ENCODE peak calls at places on chromosomes 13 and 19, in nine cellular contexts. Y is heart left ventricle; N is CD8-positive, alpha-beta T cell; R is psoas muscle; F is suprapubic skin; H is HCT116; L is ascending aorta; O is left lung; A is H9. U is an unnamed sample. For H3K9me3 and H3K27me3, the result is how much of the 10 kb centered on the place peaks cover.

GRCh38 chr19:10662384-10663251 is 8.5 kb downstream of the ILF3 start:
- DNase-seq in A (no peak), F (no peak), H (no peak), L (no peak), N (no peak), R (no peak), Y (no peak), O (no peak), U (no peak)

GRCh38 chr19:18761531-18762110 is 29.5 kb downstream of the COMP start:
- DNase-seq in L (no peak), H (no peak), Y (no peak), N (no peak), F (no peak), O (no peak), R (no peak), A (no peak), U (no peak)

GRCh38 chr13:56347014-56347413 is 793.7 kb upstream of the PRR20A start:
- DNase-seq in F (no peak), Y (no peak), H (no peak), N (no peak), O (no peak), R (no peak), L (no peak), A (no peak), U (no peak)

GRCh38 chr19:18608805-18609716 is 2.5 kb upstream of the CRLF1 start:
- DNase-seq in R (no peak), A (no peak), Y (no peak), L (no peak), H (no peak), O (no peak), N (no peak), F (no peak), U (no peak)

GRCh38 chr19:56217039-56217949 is 15.2 kb downstream of the ZSCAN5C start:
- DNase-seq in L (no peak), F (no peak), Y (peak), H (no peak), O (no peak), A (peak), N (no peak), R (no peak), U (no peak)

GRCh38 chr13:97224544-97225324 is 2.6 kb downstream of the MBNL2 start:
- DNase-seq in Y (peak), R (no peak), L (no peak), N (no peak), H (no peak), F (no peak), A (no peak), O (no peak), U (no peak)

GRCh38 chr13:74930402-74931165 is 551.4 kb downstream of the TBC1D4 start:
- DNase-seq in L (no peak), N (no peak), A (no peak), Y (no peak), H (no peak), R (no peak), O (no peak), F (no peak), U (no peak)

GRCh38 chr13:79675931-79676658 is 195.1 kb downstream of the NDFIP2 start:
- DNase-seq in O (no peak), N (no peak), F (no peak), A (no peak), H (no peak), R (no peak), Y (no peak), L (no peak), U (no peak)

GRCh38 chr19:49361438-49362047 is 673 bp downstream of the TEAD2 start:
- DNase-seq in O (peak), F (peak), H (peak), R (peak), N (no peak), A (peak), Y (peak), L (peak), U (no peak)

GRCh38 chr19:39325778-39326680 is 5.4 kb upstream of the LRFN1 start:
- DNase-seq in A (peak), L (no peak), H (peak), Y (no peak), R (no peak), F (no peak), O (no peak), N (no peak), U (no peak)

GRCh38 chr13:39599842-39600241 is 3.2 kb downstream of the LHFPL6 start:
- DNase-seq in A (no peak), H (no peak), R (no peak), N (no peak), F (no peak), Y (no peak), O (no peak), L (no peak), U (no peak)

DNA sequence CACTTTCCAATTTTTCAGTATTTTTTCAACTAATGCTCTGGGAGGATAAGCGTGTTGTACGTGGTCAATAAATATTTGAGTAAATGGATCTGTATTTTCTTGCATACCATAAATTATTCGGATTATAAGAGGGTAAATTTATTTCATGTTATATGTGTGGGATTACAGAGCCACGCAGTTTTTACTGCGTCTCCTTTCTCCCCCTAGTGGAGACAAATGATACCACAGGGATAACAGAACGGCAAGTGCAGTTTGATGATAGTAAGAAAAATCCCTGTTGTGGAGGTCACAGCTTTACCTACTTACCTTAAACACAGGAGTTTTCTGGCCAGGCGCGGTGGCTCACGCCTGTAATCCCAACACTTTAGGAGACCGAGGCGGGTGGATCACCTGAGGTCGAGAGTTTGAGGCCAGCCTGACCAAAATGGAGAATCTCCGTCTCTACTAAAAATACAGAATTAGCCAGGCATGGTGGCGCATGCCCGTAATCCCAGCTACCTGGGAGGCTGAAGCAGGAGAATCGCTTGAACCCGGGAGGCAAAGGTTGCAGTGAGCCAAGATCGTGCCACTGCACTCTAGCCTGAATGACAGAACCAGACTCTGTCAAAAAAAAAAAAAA is 16.8 kb downstream of the MBD3L2B start:
- DNase-seq in Y (no peak), L (no peak), O (no peak), N (no peak), R (no peak), A (no peak), F (no peak), H (peak), U (no peak)
- TF ChIP-seq CTCF in Y (peak), L (no peak), O (peak), N (peak), R (peak), A (peak), F (no peak), H (peak), U (no peak)

DNA sequence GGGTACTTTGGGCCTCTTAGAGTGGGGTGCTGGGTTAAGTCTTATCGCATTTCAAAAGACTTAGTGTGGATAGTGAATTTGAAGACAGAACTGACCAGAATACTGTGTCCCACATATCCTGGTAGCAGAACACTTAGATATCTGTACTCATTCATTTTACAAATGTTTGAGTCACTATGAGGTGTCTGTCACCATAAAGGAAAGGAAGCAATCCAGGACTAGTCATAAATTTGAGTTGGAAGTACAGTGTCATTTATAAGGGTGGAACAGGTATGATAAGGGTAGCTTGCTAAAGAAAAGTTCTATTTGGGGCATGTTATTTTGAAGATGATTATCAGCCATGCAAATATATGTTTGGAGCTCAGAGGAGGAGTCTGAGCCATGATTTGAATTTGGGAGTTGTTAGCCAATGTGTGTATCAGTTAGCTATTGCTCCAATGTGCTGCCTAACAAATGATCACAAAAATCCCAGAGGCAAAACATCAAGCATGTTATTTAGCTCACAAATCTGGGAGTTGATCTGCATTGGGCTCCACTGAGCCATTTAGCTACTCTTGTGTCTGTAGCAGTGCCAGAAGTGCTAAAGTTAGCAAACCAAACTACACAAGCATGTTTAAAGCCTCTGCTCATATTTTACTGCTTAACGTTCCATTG is 20.3 kb downstream of the ZNF699 start:
- DNase-seq in F (no peak), R (no peak), H (no peak), Y (no peak), A (no peak), O (no peak), L (no peak), N (no peak), U (no peak)
- H3K9me3 ChIP-seq in F (under half), R (half or more), H (under half), Y (half or more), A (under half), O (under half), L (half or more), N (under half), U (half or more)

GRCh38 chr13:45603338-45603737 is 12.2 kb downstream of the ERICH6B start:
- DNase-seq in H (no peak), N (no peak), Y (no peak), F (no peak), R (no peak), L (no peak), O (no peak), A (no peak), U (no peak)

GRCh38 chr13:45602183-45602582 is 13.4 kb downstream of the ERICH6B start:
- DNase-seq in Y (no peak), H (no peak), F (no peak), N (no peak), A (no peak), O (no peak), L (no peak), R (no peak), U (no peak)

GRCh38 chr13:45604892-45605291 is 10.6 kb downstream of the ERICH6B start:
- DNase-seq in A (peak), L (no peak), N (no peak), H (no peak), O (no peak), F (no peak), R (no peak), Y (no peak), U (no peak)

GRCh38 chr13:45607931-45608330 is 7.6 kb downstream of the ERICH6B start:
- DNase-seq in H (no peak), L (no peak), Y (no peak), N (no peak), R (no peak), F (no peak), O (no peak), A (no peak), U (no peak)
- H3K27me3 ChIP-seq in H (half or more), L (under half), Y (under half), N (under half), R (under half), F (under half), O (under half), A (under half), U (under half)

DNA sequence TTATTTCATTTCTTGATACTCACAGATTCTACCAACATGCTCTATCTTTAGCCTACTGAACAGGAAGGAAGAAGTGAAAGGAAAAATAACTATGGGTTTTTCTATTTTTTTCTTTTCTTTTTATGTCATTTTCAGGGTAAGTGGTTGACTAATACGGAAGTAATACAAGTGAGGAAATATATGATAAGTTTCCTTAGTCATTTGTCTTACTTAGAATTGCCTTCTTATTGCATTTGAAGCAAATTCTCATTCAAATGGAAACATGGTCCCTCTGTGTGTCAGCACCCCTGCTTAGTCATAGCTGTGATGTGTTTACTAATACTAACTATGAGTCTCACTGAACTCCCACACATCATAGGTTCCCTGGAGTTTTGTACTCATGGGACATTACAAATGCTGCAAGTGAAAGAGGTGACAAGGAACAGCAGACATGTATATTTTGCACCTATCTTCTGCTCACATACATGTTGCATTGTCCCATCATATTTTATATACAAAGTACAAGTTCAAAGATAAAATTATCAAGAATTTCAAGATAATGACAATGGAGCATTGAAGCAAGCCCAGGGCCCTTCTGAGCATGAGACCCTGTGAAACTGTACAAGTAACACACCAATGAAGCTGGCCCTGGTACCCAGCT is 60.1 kb downstream of the DCT start:
- DNase-seq in H (no peak), R (no peak), Y (no peak), O (no peak), N (no peak), F (no peak), A (no peak), L (no peak), U (no peak)
- TF ChIP-seq CTCF in H (no peak), R (no peak), Y (no peak), O (no peak), N (no peak), F (no peak), A (no peak), L (no peak), U (no peak)

GRCh38 chr19:12350185-12350889 is 15.1 kb downstream of the ZNF442 start:
- DNase-seq in R (no peak), H (no peak), L (no peak), N (no peak), F (no peak), Y (no peak), A (no peak), O (no peak), U (no peak)
- H3K9me3 ChIP-seq in R (half or more), H (under half), L (half or more), N (under half), F (under half), Y (half or more), A (half or more), O (under half), U (half or more)

DNA sequence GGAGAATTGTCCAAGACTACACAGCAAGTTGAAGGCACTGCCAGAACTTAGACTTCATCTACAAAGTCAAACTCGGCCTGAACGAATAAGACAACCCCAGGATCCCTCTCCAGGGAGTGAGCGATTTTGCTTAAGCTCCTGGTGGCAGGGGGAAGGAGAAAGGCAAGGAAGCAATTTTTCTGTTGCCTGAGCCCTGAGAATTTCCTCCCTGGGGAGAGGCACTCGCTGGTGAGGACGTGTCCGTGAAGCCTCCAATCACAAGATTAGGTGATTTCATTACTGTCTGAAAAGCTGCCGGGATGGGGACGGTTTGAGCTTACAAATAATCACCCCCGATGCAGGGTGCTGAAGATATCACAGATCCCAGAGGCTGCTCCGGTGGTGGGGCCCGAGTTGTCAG is 45.6 kb downstream of the TINCR start:
- DNase-seq in Y (no peak), L (no peak), A (no peak), F (no peak), R (no peak), O (no peak), H (no peak), N (no peak), U (no peak)
- H3K27me3 ChIP-seq in Y (under half), L (under half), A (under half), F (under half), R (under half), O (under half), H (under half), N (under half), U (under half)

GRCh38 chr19:29495091-29495490 is 30.7 kb upstream of the VSTM2B start:
- DNase-seq in O (no peak), R (no peak), A (no peak), F (no peak), H (no peak), N (peak), L (no peak), Y (no peak), U (no peak)
- TF ChIP-seq CTCF in O (no peak), R (no peak), A (no peak), F (no peak), H (no peak), N (no peak), L (no peak), Y (no peak), U (no peak)

GRCh38 chr19:398719-399118 is 10.2 kb downstream of the C2CD4C start:
- DNase-seq in F (peak), R (no peak), A (peak), L (no peak), O (peak), Y (no peak), N (no peak), H (no peak), U (no peak)
- H3K9me3 ChIP-seq in F (under half), R (under half), A (under half), L (under half), O (under half), Y (under half), N (under half), H (under half), U (under half)

GRCh38 chr13:40983269-40983668 is 35.8 kb downstream of the ELF1 start:
- DNase-seq in H (no peak), L (no peak), Y (no peak), N (no peak), F (no peak), A (no peak), O (no peak), R (no peak), U (no peak)

GRCh38 chr13:40982772-40983171 is 36.3 kb downstream of the ELF1 start:
- DNase-seq in R (no peak), F (no peak), A (no peak), L (no peak), Y (peak), H (no peak), N (no peak), O (peak), U (no peak)

GRCh38 chr13:40981949-40982348 is 37.2 kb downstream of the ELF1 start:
- DNase-seq in A (no peak), Y (no peak), R (no peak), H (no peak), L (no peak), N (no peak), O (no peak), F (no peak), U (no peak)

GRCh38 chr13:40980466-40980865 is 38.6 kb downstream of the ELF1 start:
- DNase-seq in H (no peak), N (no peak), A (no peak), L (no peak), Y (no peak), F (no peak), O (no peak), R (no peak), U (no peak)

GRCh38 chr13:40981361-40981760 is 37.8 kb downstream of the ELF1 start:
- DNase-seq in A (no peak), Y (no peak), N (no peak), H (no peak), O (no peak), R (no peak), L (no peak), F (no peak), U (no peak)
- H3K27me3 ChIP-seq in A (under half), Y (under half), N (under half), H (under half), O (under half), R (under half), L (under half), F (under half), U (under half)

U was measured in thoracic aorta.